ENCODE peak calls at places on chromosome 17, in four cellular contexts. V is AG04450, Q is midbrain, G is thoracic aorta. N is an unnamed sample.
A peak's percentile ranks its signal among the peaks of the same experiment; 100 is the strongest.

GRCh38 chr17:1735834-1736347 is 6.8 kb upstream of the SERPINF2 start:
- DNase-seq in V (no peak), Q (no peak), G (no peak), N (no peak)

GRCh38 chr17:12627776-12628491 is 37.8 kb upstream of the MYOCD start:
- DNase-seq in V (no peak), Q (no peak), G (no peak), N (no peak)

GRCh38 chr17:44556854-44557606 is at the start of gene FZD2:
- DNase-seq in V (peak; percentile 98), Q (peak; percentile 74), G (peak; percentile 85), N (peak; percentile 98)

GRCh38 chr17:59378621-59379194 is 47.3 kb downstream of the YPEL2 start:
- DNase-seq in V (peak; percentile 47), Q (no peak), G (no peak), N (no peak)

GRCh38 chr17:34090593-34090992 is 164.5 kb upstream of the CCL2 start:
- DNase-seq in V (no peak), Q (no peak), G (no peak), N (peak; percentile 64)

GRCh38 chr17:9381068-9381467 is 194.6 kb downstream of the STX8 start:
- DNase-seq in V (no peak), Q (no peak), G (no peak), N (no peak)

GRCh38 chr17:8151641-8152111 is 528 bp downstream of the PER1 start:
- DNase-seq in V (no peak), Q (peak; percentile 68), G (peak; percentile 84), N (peak; percentile 98)

GRCh38 chr17:82863941-82864720 is 24.3 kb upstream of the ZNF750 start:
- DNase-seq in V (peak; percentile 59), Q (no peak), G (no peak), N (no peak)

GRCh38 chr17:40953876-40954275 is 12.9 kb downstream of the KRT39 start:
- DNase-seq in V (peak; percentile 65), Q (no peak), G (no peak), N (no peak)

N was measured in esophagus muscularis mucosa.